ENCODE peak calls at places on chromosomes 16 and 17, in nine cellular contexts. One of them, this sample, is unnamed.

GRCh38 chr17:20083460-20083859 is 74.3 kb downstream of the SPECC1 start:
- DNase-seq in activated CD4-positive, alpha-beta T cell treated with anti-CD3 and anti-CD28 coated beads for 24 hours: no peak
- DNase-seq in left ventricle myocardium inferior: no peak
- DNase-seq in stimulated activated CD8-positive, alpha-beta memory T cell treated with anti-CD3 and anti-CD28 coated beads, Interleukin-15, amount 100 ng/mL, for 4 hours: no peak
- DNase-seq in NCI-H1092 treated with DMSO at 0.1 percent for 48 hours: no peak
- DNase-seq in central memory CD4-positive, alpha-beta T cell: no peak
- DNase-seq in SW 1271: no peak
- DNase-seq in endodermal cell: no peak
- DNase-seq in fibroblast of pulmonary artery: peak
- DNase-seq in this sample: no peak

GRCh38 chr17:64736804-64737492 is 74.8 kb upstream of the SMURF2 start:
- DNase-seq in SW 1271: peak
- DNase-seq in central memory CD4-positive, alpha-beta T cell: peak
- DNase-seq in stimulated activated CD8-positive, alpha-beta memory T cell treated with anti-CD3 and anti-CD28 coated beads, Interleukin-15, amount 100 ng/mL, for 4 hours: peak
- DNase-seq in activated CD4-positive, alpha-beta T cell treated with anti-CD3 and anti-CD28 coated beads for 24 hours: peak
- DNase-seq in endodermal cell: peak
- DNase-seq in left ventricle myocardium inferior: no peak
- DNase-seq in NCI-H1092 treated with DMSO at 0.1 percent for 48 hours: no peak
- DNase-seq in fibroblast of pulmonary artery: peak
- DNase-seq in this sample: no peak

GRCh38 chr16:58684354-58685083 is at the start of gene SLC38A7:
- DNase-seq in SW 1271: peak
- DNase-seq in activated CD4-positive, alpha-beta T cell treated with anti-CD3 and anti-CD28 coated beads for 24 hours: peak
- DNase-seq in left ventricle myocardium inferior: peak
- DNase-seq in stimulated activated CD8-positive, alpha-beta memory T cell treated with anti-CD3 and anti-CD28 coated beads, Interleukin-15, amount 100 ng/mL, for 4 hours: peak
- DNase-seq in central memory CD4-positive, alpha-beta T cell: peak
- DNase-seq in fibroblast of pulmonary artery: peak
- DNase-seq in NCI-H1092 treated with DMSO at 0.1 percent for 48 hours: peak
- DNase-seq in endodermal cell: peak
- DNase-seq in this sample: peak

GRCh38 chr17:44610331-44610730 is 45.9 kb upstream of the MEIOC start:
- DNase-seq in left ventricle myocardium inferior: no peak
- DNase-seq in SW 1271: no peak
- DNase-seq in fibroblast of pulmonary artery: no peak
- DNase-seq in stimulated activated CD8-positive, alpha-beta memory T cell treated with anti-CD3 and anti-CD28 coated beads, Interleukin-15, amount 100 ng/mL, for 4 hours: no peak
- DNase-seq in NCI-H1092 treated with DMSO at 0.1 percent for 48 hours: peak
- DNase-seq in endodermal cell: peak
- DNase-seq in central memory CD4-positive, alpha-beta T cell: no peak
- DNase-seq in activated CD4-positive, alpha-beta T cell treated with anti-CD3 and anti-CD28 coated beads for 24 hours: no peak
- DNase-seq in this sample: no peak

GRCh38 chr17:58330997-58331814 is 2.6 kb upstream of the TSPOAP1 start:
- DNase-seq in endodermal cell: peak
- DNase-seq in stimulated activated CD8-positive, alpha-beta memory T cell treated with anti-CD3 and anti-CD28 coated beads, Interleukin-15, amount 100 ng/mL, for 4 hours: peak
- DNase-seq in NCI-H1092 treated with DMSO at 0.1 percent for 48 hours: no peak
- DNase-seq in fibroblast of pulmonary artery: no peak
- DNase-seq in SW 1271: no peak
- DNase-seq in left ventricle myocardium inferior: peak
- DNase-seq in central memory CD4-positive, alpha-beta T cell: peak
- DNase-seq in activated CD4-positive, alpha-beta T cell treated with anti-CD3 and anti-CD28 coated beads for 24 hours: peak
- DNase-seq in this sample: no peak

GRCh38 chr17:55577011-55577586 is 65.8 kb upstream of the SMIM36 start:
- DNase-seq in left ventricle myocardium inferior: peak
- DNase-seq in stimulated activated CD8-positive, alpha-beta memory T cell treated with anti-CD3 and anti-CD28 coated beads, Interleukin-15, amount 100 ng/mL, for 4 hours: no peak
- DNase-seq in endodermal cell: no peak
- DNase-seq in SW 1271: no peak
- DNase-seq in fibroblast of pulmonary artery: peak
- DNase-seq in central memory CD4-positive, alpha-beta T cell: peak
- DNase-seq in activated CD4-positive, alpha-beta T cell treated with anti-CD3 and anti-CD28 coated beads for 24 hours: no peak
- DNase-seq in NCI-H1092 treated with DMSO at 0.1 percent for 48 hours: no peak
- DNase-seq in this sample: no peak

GRCh38 chr17:46785696-46786095 is 32.8 kb downstream of the WNT3 start:
- DNase-seq in central memory CD4-positive, alpha-beta T cell: no peak
- DNase-seq in fibroblast of pulmonary artery: no peak
- DNase-seq in stimulated activated CD8-positive, alpha-beta memory T cell treated with anti-CD3 and anti-CD28 coated beads, Interleukin-15, amount 100 ng/mL, for 4 hours: no peak
- DNase-seq in activated CD4-positive, alpha-beta T cell treated with anti-CD3 and anti-CD28 coated beads for 24 hours: no peak
- DNase-seq in SW 1271: no peak
- DNase-seq in left ventricle myocardium inferior: no peak
- DNase-seq in NCI-H1092 treated with DMSO at 0.1 percent for 48 hours: no peak
- DNase-seq in endodermal cell: peak
- DNase-seq in this sample: no peak

GRCh38 chr17:50551884-50552283 is 4.9 kb downstream of the SPATA20 start:
- DNase-seq in endodermal cell: no peak
- DNase-seq in left ventricle myocardium inferior: no peak
- DNase-seq in SW 1271: no peak
- DNase-seq in activated CD4-positive, alpha-beta T cell treated with anti-CD3 and anti-CD28 coated beads for 24 hours: no peak
- DNase-seq in fibroblast of pulmonary artery: no peak
- DNase-seq in NCI-H1092 treated with DMSO at 0.1 percent for 48 hours: no peak
- DNase-seq in stimulated activated CD8-positive, alpha-beta memory T cell treated with anti-CD3 and anti-CD28 coated beads, Interleukin-15, amount 100 ng/mL, for 4 hours: no peak
- DNase-seq in central memory CD4-positive, alpha-beta T cell: no peak
- DNase-seq in this sample: no peak

GRCh38 chr17:82691714-82692113 is 6.8 kb downstream of the RAB40B start:
- DNase-seq in endodermal cell: no peak
- DNase-seq in fibroblast of pulmonary artery: no peak
- DNase-seq in SW 1271: no peak
- DNase-seq in central memory CD4-positive, alpha-beta T cell: no peak
- DNase-seq in left ventricle myocardium inferior: no peak
- DNase-seq in stimulated activated CD8-positive, alpha-beta memory T cell treated with anti-CD3 and anti-CD28 coated beads, Interleukin-15, amount 100 ng/mL, for 4 hours: no peak
- DNase-seq in activated CD4-positive, alpha-beta T cell treated with anti-CD3 and anti-CD28 coated beads for 24 hours: no peak
- DNase-seq in NCI-H1092 treated with DMSO at 0.1 percent for 48 hours: no peak
- DNase-seq in this sample: no peak

GRCh38 chr16:27221576-27222498 is 18.5 kb downstream of the KDM8 start:
- DNase-seq in NCI-H1092 treated with DMSO at 0.1 percent for 48 hours: peak
- DNase-seq in stimulated activated CD8-positive, alpha-beta memory T cell treated with anti-CD3 and anti-CD28 coated beads, Interleukin-15, amount 100 ng/mL, for 4 hours: no peak
- DNase-seq in fibroblast of pulmonary artery: peak
- DNase-seq in endodermal cell: no peak
- DNase-seq in central memory CD4-positive, alpha-beta T cell: no peak
- DNase-seq in SW 1271: no peak
- DNase-seq in left ventricle myocardium inferior: peak
- DNase-seq in activated CD4-positive, alpha-beta T cell treated with anti-CD3 and anti-CD28 coated beads for 24 hours: no peak
- DNase-seq in this sample: no peak

GRCh38 chr17:73309727-73310555 is 1.9 kb downstream of the CDC42EP4 start:
- DNase-seq in endodermal cell: peak
- DNase-seq in fibroblast of pulmonary artery: no peak
- DNase-seq in left ventricle myocardium inferior: no peak
- DNase-seq in SW 1271: no peak
- DNase-seq in activated CD4-positive, alpha-beta T cell treated with anti-CD3 and anti-CD28 coated beads for 24 hours: no peak
- DNase-seq in central memory CD4-positive, alpha-beta T cell: no peak
- DNase-seq in stimulated activated CD8-positive, alpha-beta memory T cell treated with anti-CD3 and anti-CD28 coated beads, Interleukin-15, amount 100 ng/mL, for 4 hours: no peak
- DNase-seq in NCI-H1092 treated with DMSO at 0.1 percent for 48 hours: no peak
- DNase-seq in this sample: no peak

GRCh38 chr17:60640503-60640902 is 37.1 kb upstream of the BCAS3 start:
- DNase-seq in fibroblast of pulmonary artery: peak
- DNase-seq in left ventricle myocardium inferior: no peak
- DNase-seq in SW 1271: peak
- DNase-seq in central memory CD4-positive, alpha-beta T cell: no peak
- DNase-seq in activated CD4-positive, alpha-beta T cell treated with anti-CD3 and anti-CD28 coated beads for 24 hours: no peak
- DNase-seq in NCI-H1092 treated with DMSO at 0.1 percent for 48 hours: no peak
- DNase-seq in endodermal cell: no peak
- DNase-seq in stimulated activated CD8-positive, alpha-beta memory T cell treated with anti-CD3 and anti-CD28 coated beads, Interleukin-15, amount 100 ng/mL, for 4 hours: no peak
- DNase-seq in this sample: no peak

GRCh38 chr17:77875051-77875780 is 83.3 kb upstream of the TNRC6C start:
- DNase-seq in stimulated activated CD8-positive, alpha-beta memory T cell treated with anti-CD3 and anti-CD28 coated beads, Interleukin-15, amount 100 ng/mL, for 4 hours: no peak
- DNase-seq in fibroblast of pulmonary artery: peak
- DNase-seq in SW 1271: no peak
- DNase-seq in activated CD4-positive, alpha-beta T cell treated with anti-CD3 and anti-CD28 coated beads for 24 hours: no peak
- DNase-seq in endodermal cell: no peak
- DNase-seq in left ventricle myocardium inferior: no peak
- DNase-seq in NCI-H1092 treated with DMSO at 0.1 percent for 48 hours: no peak
- DNase-seq in central memory CD4-positive, alpha-beta T cell: no peak
- DNase-seq in this sample: no peak

GRCh38 chr16:75198135-75198600 is 8.8 kb downstream of the CTRB2 start:
- DNase-seq in endodermal cell: peak
- DNase-seq in left ventricle myocardium inferior: no peak
- DNase-seq in NCI-H1092 treated with DMSO at 0.1 percent for 48 hours: no peak
- DNase-seq in fibroblast of pulmonary artery: peak
- DNase-seq in stimulated activated CD8-positive, alpha-beta memory T cell treated with anti-CD3 and anti-CD28 coated beads, Interleukin-15, amount 100 ng/mL, for 4 hours: no peak
- DNase-seq in SW 1271: no peak
- DNase-seq in activated CD4-positive, alpha-beta T cell treated with anti-CD3 and anti-CD28 coated beads for 24 hours: no peak
- DNase-seq in central memory CD4-positive, alpha-beta T cell: no peak
- DNase-seq in this sample: no peak

GRCh38 chr17:12522743-12523181 is 142.9 kb upstream of the MYOCD start:
- DNase-seq in SW 1271: no peak
- DNase-seq in fibroblast of pulmonary artery: peak
- DNase-seq in NCI-H1092 treated with DMSO at 0.1 percent for 48 hours: no peak
- DNase-seq in endodermal cell: peak
- DNase-seq in central memory CD4-positive, alpha-beta T cell: no peak
- DNase-seq in left ventricle myocardium inferior: no peak
- DNase-seq in stimulated activated CD8-positive, alpha-beta memory T cell treated with anti-CD3 and anti-CD28 coated beads, Interleukin-15, amount 100 ng/mL, for 4 hours: no peak
- DNase-seq in activated CD4-positive, alpha-beta T cell treated with anti-CD3 and anti-CD28 coated beads for 24 hours: no peak
- DNase-seq in this sample: no peak

GRCh38 chr16:10770907-10771306 is 27.3 kb downstream of the NUBP1 start:
- DNase-seq in activated CD4-positive, alpha-beta T cell treated with anti-CD3 and anti-CD28 coated beads for 24 hours: no peak
- DNase-seq in NCI-H1092 treated with DMSO at 0.1 percent for 48 hours: no peak
- DNase-seq in SW 1271: no peak
- DNase-seq in endodermal cell: no peak
- DNase-seq in stimulated activated CD8-positive, alpha-beta memory T cell treated with anti-CD3 and anti-CD28 coated beads, Interleukin-15, amount 100 ng/mL, for 4 hours: no peak
- DNase-seq in left ventricle myocardium inferior: no peak
- DNase-seq in fibroblast of pulmonary artery: peak
- DNase-seq in central memory CD4-positive, alpha-beta T cell: no peak
- DNase-seq in this sample: no peak